ENCODE peak calls at places on chromosomes 1 and 21, in nine cellular contexts. One of them, this sample, is unnamed.

GRCh38 chr1:75797606-75798216 is 1.0 kb downstream of the MSH4 start:
- DNase-seq in bronchial epithelial cell: no peak
- DNase-seq in CD14-positive monocyte: no peak
- DNase-seq in body of pancreas: no peak
- DNase-seq in A549: no peak
- DNase-seq in psoas muscle: no peak
- DNase-seq in PC-3: no peak
- DNase-seq in fibroblast of the aortic adventitia: no peak
- DNase-seq in Panc1: no peak
- DNase-seq in this sample: no peak

GRCh38 chr1:160113407-160113806 is 2.2 kb upstream of the ATP1A2 start:
- DNase-seq in body of pancreas: no peak
- DNase-seq in fibroblast of the aortic adventitia: no peak
- DNase-seq in PC-3: no peak
- DNase-seq in Panc1: no peak
- DNase-seq in psoas muscle: peak; percentile 74
- DNase-seq in bronchial epithelial cell: no peak
- DNase-seq in CD14-positive monocyte: no peak
- DNase-seq in A549: no peak
- DNase-seq in this sample: no peak

GRCh38 chr1:17635811-17636210 is 96.3 kb downstream of the ARHGEF10L start:
- DNase-seq in fibroblast of the aortic adventitia: no peak
- DNase-seq in psoas muscle: no peak
- DNase-seq in bronchial epithelial cell: no peak
- DNase-seq in A549: no peak
- DNase-seq in Panc1: no peak
- DNase-seq in PC-3: no peak
- DNase-seq in CD14-positive monocyte: peak; percentile 93
- DNase-seq in body of pancreas: no peak
- DNase-seq in this sample: no peak

GRCh38 chr1:84083321-84083720 is 60.8 kb upstream of the PRKACB start:
- DNase-seq in bronchial epithelial cell: no peak
- DNase-seq in A549: no peak
- DNase-seq in PC-3: no peak
- DNase-seq in body of pancreas: no peak
- DNase-seq in CD14-positive monocyte: no peak
- DNase-seq in fibroblast of the aortic adventitia: no peak
- DNase-seq in psoas muscle: no peak
- DNase-seq in Panc1: no peak
- DNase-seq in this sample: no peak

GRCh38 chr1:223402790-223403142 is 9.6 kb downstream of the CCDC185 start:
- DNase-seq in fibroblast of the aortic adventitia: no peak
- DNase-seq in PC-3: no peak
- DNase-seq in bronchial epithelial cell: no peak
- DNase-seq in body of pancreas: no peak
- DNase-seq in CD14-positive monocyte: no peak
- DNase-seq in A549: no peak
- DNase-seq in Panc1: no peak
- DNase-seq in psoas muscle: no peak
- DNase-seq in this sample: no peak

GRCh38 chr1:12140016-12140415 is 26.8 kb upstream of the TNFRSF1B start:
- DNase-seq in body of pancreas: no peak
- DNase-seq in A549: no peak
- DNase-seq in fibroblast of the aortic adventitia: no peak
- DNase-seq in CD14-positive monocyte: no peak
- DNase-seq in PC-3: no peak
- DNase-seq in bronchial epithelial cell: no peak
- DNase-seq in Panc1: no peak
- DNase-seq in psoas muscle: no peak
- DNase-seq in this sample: no peak

GRCh38 chr1:84842748-84843231 is 50.2 kb downstream of the LPAR3 start:
- DNase-seq in CD14-positive monocyte: no peak
- DNase-seq in Panc1: no peak
- DNase-seq in fibroblast of the aortic adventitia: peak; percentile 53
- DNase-seq in bronchial epithelial cell: peak; percentile 99
- DNase-seq in body of pancreas: no peak
- DNase-seq in PC-3: no peak
- DNase-seq in psoas muscle: no peak
- DNase-seq in A549: no peak
- DNase-seq in this sample: no peak

GRCh38 chr1:64874664-64875063 is 91.7 kb downstream of the JAK1 start:
- DNase-seq in bronchial epithelial cell: no peak
- DNase-seq in body of pancreas: no peak
- DNase-seq in Panc1: no peak
- DNase-seq in A549: no peak
- DNase-seq in PC-3: no peak
- DNase-seq in psoas muscle: no peak
- DNase-seq in CD14-positive monocyte: no peak
- DNase-seq in fibroblast of the aortic adventitia: no peak
- DNase-seq in this sample: no peak

GRCh38 chr1:54575605-54576004 is 27.6 kb downstream of the ACOT11 start:
- DNase-seq in CD14-positive monocyte: no peak
- DNase-seq in body of pancreas: no peak
- DNase-seq in fibroblast of the aortic adventitia: no peak
- DNase-seq in PC-3: no peak
- DNase-seq in psoas muscle: no peak
- DNase-seq in Panc1: no peak
- DNase-seq in bronchial epithelial cell: no peak
- DNase-seq in A549: no peak
- DNase-seq in this sample: no peak

GRCh38 chr1:10306435-10306834 is 92.4 kb upstream of the PGD start:
- DNase-seq in A549: no peak
- DNase-seq in CD14-positive monocyte: no peak
- DNase-seq in fibroblast of the aortic adventitia: no peak
- DNase-seq in PC-3: no peak
- DNase-seq in Panc1: no peak
- DNase-seq in bronchial epithelial cell: no peak
- DNase-seq in body of pancreas: no peak
- DNase-seq in psoas muscle: peak; percentile 62
- DNase-seq in this sample: no peak

GRCh38 chr1:12453400-12454343 is 164.3 kb downstream of the DHRS3 start:
- DNase-seq in psoas muscle: no peak
- DNase-seq in bronchial epithelial cell: no peak
- DNase-seq in A549: no peak
- DNase-seq in PC-3: no peak
- DNase-seq in CD14-positive monocyte: no peak
- DNase-seq in body of pancreas: no peak
- DNase-seq in fibroblast of the aortic adventitia: no peak
- DNase-seq in Panc1: no peak
- DNase-seq in this sample: no peak

GRCh38 chr1:219726480-219727272 is 113.8 kb upstream of the ZC3H11B start:
- DNase-seq in Panc1: no peak
- DNase-seq in bronchial epithelial cell: no peak
- DNase-seq in PC-3: peak; percentile 23
- DNase-seq in A549: no peak
- DNase-seq in body of pancreas: no peak
- DNase-seq in fibroblast of the aortic adventitia: no peak
- DNase-seq in psoas muscle: no peak
- DNase-seq in CD14-positive monocyte: no peak
- DNase-seq in this sample: no peak

GRCh38 chr1:51568231-51568935 is 48.5 kb upstream of the OSBPL9 start:
- DNase-seq in body of pancreas: no peak
- DNase-seq in Panc1: no peak
- DNase-seq in A549: no peak
- DNase-seq in CD14-positive monocyte: no peak
- DNase-seq in PC-3: peak; percentile 46
- DNase-seq in fibroblast of the aortic adventitia: no peak
- DNase-seq in bronchial epithelial cell: no peak
- DNase-seq in psoas muscle: no peak
- DNase-seq in this sample: no peak

GRCh38 chr21:42209801-42210479 is 9.0 kb upstream of the ABCG1 start:
- DNase-seq in Panc1: no peak
- DNase-seq in PC-3: peak; percentile 63
- DNase-seq in body of pancreas: no peak
- DNase-seq in fibroblast of the aortic adventitia: no peak
- DNase-seq in A549: no peak
- DNase-seq in psoas muscle: no peak
- DNase-seq in bronchial epithelial cell: peak; percentile 71
- DNase-seq in CD14-positive monocyte: no peak
- DNase-seq in this sample: no peak

GRCh38 chr1:162823231-162823630 is 32.7 kb downstream of the HSD17B7 start:
- DNase-seq in Panc1: no peak
- DNase-seq in psoas muscle: no peak
- DNase-seq in bronchial epithelial cell: no peak
- DNase-seq in PC-3: peak; percentile 22
- DNase-seq in body of pancreas: no peak
- DNase-seq in A549: no peak
- DNase-seq in CD14-positive monocyte: no peak
- DNase-seq in fibroblast of the aortic adventitia: no peak
- DNase-seq in this sample: no peak

GRCh38 chr1:162823771-162824525 is 33.4 kb downstream of the HSD17B7 start:
- DNase-seq in PC-3: peak; percentile 42
- DNase-seq in Panc1: no peak
- DNase-seq in A549: no peak
- DNase-seq in psoas muscle: no peak
- DNase-seq in body of pancreas: no peak
- DNase-seq in bronchial epithelial cell: no peak
- DNase-seq in CD14-positive monocyte: no peak
- DNase-seq in fibroblast of the aortic adventitia: no peak
- DNase-seq in this sample: no peak

GRCh38 chr1:162822391-162823200 is 32.1 kb downstream of the HSD17B7 start:
- DNase-seq in Panc1: no peak
- DNase-seq in A549: peak; percentile 25
- DNase-seq in body of pancreas: peak; percentile 14
- DNase-seq in CD14-positive monocyte: no peak
- DNase-seq in bronchial epithelial cell: no peak
- DNase-seq in PC-3: peak; percentile 42
- DNase-seq in fibroblast of the aortic adventitia: no peak
- DNase-seq in psoas muscle: no peak
- DNase-seq in this sample: peak; percentile 49
- TF ChIP-seq CTCF in Panc1: no peak
- TF ChIP-seq CTCF in A549: no peak
- TF ChIP-seq CTCF in body of pancreas: no peak
- TF ChIP-seq CTCF in CD14-positive monocyte: no peak
- TF ChIP-seq CTCF in bronchial epithelial cell: peak; percentile 10
- TF ChIP-seq CTCF in PC-3: peak; percentile 10
- TF ChIP-seq CTCF in fibroblast of the aortic adventitia: no peak
- TF ChIP-seq CTCF in psoas muscle: no peak
- TF ChIP-seq CTCF in this sample: no peak

GRCh38 chr1:14597343-14598006 is 1.0 kb upstream of the KAZN start:
- DNase-seq in A549: no peak
- DNase-seq in bronchial epithelial cell: no peak
- DNase-seq in CD14-positive monocyte: no peak
- DNase-seq in body of pancreas: no peak
- DNase-seq in PC-3: no peak
- DNase-seq in fibroblast of the aortic adventitia: peak; percentile 10
- DNase-seq in Panc1: no peak
- DNase-seq in psoas muscle: no peak
- DNase-seq in this sample: peak; percentile 23
- TF ChIP-seq CTCF in A549: no peak
- TF ChIP-seq CTCF in bronchial epithelial cell: no peak
- TF ChIP-seq CTCF in CD14-positive monocyte: no peak
- TF ChIP-seq CTCF in body of pancreas: no peak
- TF ChIP-seq CTCF in PC-3: no peak
- TF ChIP-seq CTCF in fibroblast of the aortic adventitia: no peak
- TF ChIP-seq CTCF in Panc1: no peak
- TF ChIP-seq CTCF in psoas muscle: no peak
- TF ChIP-seq CTCF in this sample: no peak

GRCh38 chr1:235599536-235599935 is 50.0 kb downstream of the GNG4 start:
- DNase-seq in body of pancreas: no peak
- DNase-seq in PC-3: no peak
- DNase-seq in CD14-positive monocyte: no peak
- DNase-seq in fibroblast of the aortic adventitia: no peak
- DNase-seq in A549: no peak
- DNase-seq in Panc1: no peak
- DNase-seq in psoas muscle: no peak
- DNase-seq in bronchial epithelial cell: no peak
- DNase-seq in this sample: no peak

GRCh38 chr1:235597867-235598553 is 51.6 kb downstream of the GNG4 start:
- DNase-seq in CD14-positive monocyte: no peak
- DNase-seq in bronchial epithelial cell: peak; percentile 53
- DNase-seq in body of pancreas: no peak
- DNase-seq in Panc1: no peak
- DNase-seq in PC-3: peak; percentile 56
- DNase-seq in psoas muscle: no peak
- DNase-seq in A549: peak; percentile 58
- DNase-seq in fibroblast of the aortic adventitia: peak; percentile 57
- DNase-seq in this sample: no peak

DNA sequence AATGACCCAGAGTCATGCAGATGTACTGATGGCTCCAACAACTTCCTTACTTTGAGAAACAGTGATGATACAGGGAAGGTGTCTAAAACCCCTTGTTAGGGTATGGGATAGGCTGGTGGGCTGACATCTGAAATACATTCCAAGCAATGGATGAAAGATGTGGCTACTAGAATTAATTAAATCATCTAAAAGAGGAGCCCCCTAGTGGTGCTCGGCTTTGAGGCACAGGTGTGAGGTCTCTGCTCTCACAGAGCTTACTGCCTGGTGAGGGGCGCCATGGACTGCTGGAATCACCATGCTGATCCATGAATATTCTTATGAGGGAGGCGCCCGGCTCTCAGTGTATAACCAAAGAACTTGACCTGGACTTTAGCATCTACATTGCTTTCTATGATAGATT is 48.5 kb downstream of the GNG4 start:
- DNase-seq in fibroblast of the aortic adventitia: peak; percentile 13
- DNase-seq in A549: no peak
- DNase-seq in bronchial epithelial cell: peak; percentile 14
- DNase-seq in CD14-positive monocyte: no peak
- DNase-seq in Panc1: no peak
- DNase-seq in body of pancreas: peak; percentile 13
- DNase-seq in psoas muscle: no peak
- DNase-seq in PC-3: peak; percentile 37
- DNase-seq in this sample: no peak
- TF ChIP-seq CTCF in fibroblast of the aortic adventitia: peak; percentile 34
- TF ChIP-seq CTCF in A549: peak; percentile 47
- TF ChIP-seq CTCF in bronchial epithelial cell: peak; percentile 52
- TF ChIP-seq CTCF in CD14-positive monocyte: peak; percentile 46
- TF ChIP-seq CTCF in Panc1: peak; percentile 78
- TF ChIP-seq CTCF in body of pancreas: no peak
- TF ChIP-seq CTCF in psoas muscle: no peak
- TF ChIP-seq CTCF in PC-3: peak; percentile 56
- TF ChIP-seq CTCF in this sample: peak; percentile 31

DNA sequence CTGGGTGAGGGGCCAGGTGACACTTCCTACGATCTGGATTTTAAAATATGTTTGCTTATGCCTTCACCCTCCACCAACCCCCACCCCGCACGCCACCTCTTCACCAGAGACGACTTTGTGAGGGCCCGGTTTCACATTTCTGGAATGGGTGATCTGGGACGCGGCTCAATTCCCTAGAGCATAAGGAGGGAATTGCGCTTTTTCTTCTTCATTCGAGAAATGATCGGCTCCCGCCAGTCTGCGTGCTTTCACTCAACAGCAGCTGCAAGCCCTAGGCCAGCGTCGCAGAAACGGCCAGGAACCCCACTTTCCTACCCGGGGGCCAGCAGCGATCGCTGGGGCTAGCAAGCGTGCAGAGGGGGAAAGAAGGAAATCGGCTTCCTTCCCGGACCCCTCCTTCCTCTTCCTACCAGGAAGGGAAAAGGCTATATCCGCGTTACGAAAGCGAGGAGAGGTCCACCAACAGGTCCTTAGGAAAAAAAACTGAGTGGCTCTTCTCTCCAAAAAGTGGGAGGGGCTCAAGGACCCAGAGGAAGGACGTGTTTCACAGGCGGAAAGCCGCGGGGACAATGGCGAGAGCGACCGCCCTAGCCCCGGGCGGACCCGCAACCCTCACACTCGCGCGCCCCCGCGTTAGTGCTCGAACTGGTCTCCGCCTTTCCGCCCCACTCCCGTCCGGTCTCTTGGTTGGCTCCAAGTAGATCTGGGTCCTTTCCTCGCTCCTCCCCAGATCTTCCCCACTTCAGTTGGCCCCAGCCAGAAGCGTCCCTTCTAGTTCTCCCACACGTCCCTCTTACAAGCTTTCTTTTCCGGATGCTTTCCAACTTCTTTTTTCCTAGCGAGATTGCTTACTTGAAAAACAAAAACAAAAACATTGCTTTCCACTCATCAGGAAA is 1.1 kb upstream of the ADAMTS1 start:
- DNase-seq in psoas muscle: peak; percentile 91
- DNase-seq in A549: no peak
- DNase-seq in body of pancreas: peak; percentile 61
- DNase-seq in bronchial epithelial cell: peak; percentile 49
- DNase-seq in CD14-positive monocyte: no peak
- DNase-seq in Panc1: no peak
- DNase-seq in fibroblast of the aortic adventitia: peak; percentile 85
- DNase-seq in PC-3: peak; percentile 69
- DNase-seq in this sample: peak; percentile 75
- TF ChIP-seq CTCF in psoas muscle: peak; percentile 21
- TF ChIP-seq CTCF in A549: no peak
- TF ChIP-seq CTCF in body of pancreas: peak; percentile 28
- TF ChIP-seq CTCF in bronchial epithelial cell: peak; percentile 36
- TF ChIP-seq CTCF in CD14-positive monocyte: no peak
- TF ChIP-seq CTCF in Panc1: no peak
- TF ChIP-seq CTCF in fibroblast of the aortic adventitia: peak; percentile 30
- TF ChIP-seq CTCF in PC-3: no peak
- TF ChIP-seq CTCF in this sample: no peak

This sample was measured in nephron progenitor cell.